ENCODE peak calls at places on chromosomes 4 and X, in six cellular contexts. D is A549, G is K562, U is endothelial cell of umbilical vein, Y is HepG2, S is GM12878. T is an unnamed sample.

GRCh38 chrX:148530464-148531077 is 30.2 kb downstream of the AFF2 start:
- DNase-seq in D (peak), G (peak), U (peak), Y (no peak), S (no peak), T (peak)

GRCh38 chr4:68951078-68951805 is at the start of gene UGT2A3:
- DNase-seq in D (peak), G (no peak), U (no peak), Y (peak), S (peak), T (no peak)

GRCh38 chr4:99722662-99723061 is 65.0 kb upstream of the C4orf54 start:
- DNase-seq in D (no peak), G (no peak), U (no peak), Y (no peak), S (no peak), T (no peak)

GRCh38 chr4:76956961-76957738 is 7.6 kb downstream of the SEPTIN11 start:
- DNase-seq in D (no peak), G (no peak), U (no peak), Y (peak), S (no peak), T (no peak)

GRCh38 chrX:13938766-13939530 is 90.7 kb downstream of the GEMIN8 start:
- DNase-seq in D (no peak), G (no peak), U (no peak), Y (no peak), S (no peak), T (peak)

GRCh38 chr4:169369634-169370033 is 98.9 kb upstream of the SH3RF1 start:
- DNase-seq in D (no peak), G (no peak), U (no peak), Y (peak), S (no peak), T (peak)

GRCh38 chr4:119106036-119107000 is 29.3 kb upstream of the MYOZ2 start:
- DNase-seq in D (no peak), G (no peak), U (peak), Y (no peak), S (no peak), T (no peak)

GRCh38 chr4:76562161-76562560 is 127.1 kb downstream of the SHROOM3 start:
- DNase-seq in D (no peak), G (no peak), U (no peak), Y (no peak), S (no peak), T (no peak)

GRCh38 chr4:141501395-141501794 is 135.0 kb upstream of the IL15 start:
- DNase-seq in D (no peak), G (no peak), U (no peak), Y (no peak), S (no peak), T (no peak)

GRCh38 chr4:111113591-111113990 is 490.7 kb upstream of the PITX2 start:
- DNase-seq in D (no peak), G (no peak), U (no peak), Y (no peak), S (no peak), T (no peak)

GRCh38 chr4:140344621-140345020 is 28.8 kb upstream of the SCOC start:
- DNase-seq in D (no peak), G (no peak), U (no peak), Y (no peak), S (no peak), T (no peak)

GRCh38 chrX:151830911-151831310 is 81.8 kb upstream of the MAGEA4 start:
- DNase-seq in D (no peak), G (no peak), U (peak), Y (no peak), S (no peak), T (no peak)

GRCh38 chrX:41655631-41656030 is 33.1 kb upstream of the GPR34 start:
- DNase-seq in D (peak), G (no peak), U (no peak), Y (no peak), S (no peak), T (no peak)

GRCh38 chr4:119743644-119744043 is 115.0 kb upstream of the PDE5A start:
- DNase-seq in D (no peak), G (no peak), U (no peak), Y (no peak), S (no peak), T (no peak)

GRCh38 chr4:15398001-15398400 is 29.8 kb upstream of the C1QTNF7 start:
- DNase-seq in D (no peak), G (no peak), U (no peak), Y (no peak), S (no peak), T (no peak)

GRCh38 chrX:17917945-17918577 is 57.0 kb upstream of the RAI2 start:
- DNase-seq in D (no peak), G (no peak), U (no peak), Y (no peak), S (no peak), T (no peak)

GRCh38 chr4:38583102-38583501 is 80.9 kb upstream of the KLF3 start:
- DNase-seq in D (no peak), G (no peak), U (no peak), Y (no peak), S (no peak), T (no peak)

GRCh38 chrX:37871626-37872302 is 24.4 kb upstream of the DYNLT3 start:
- DNase-seq in D (peak), G (peak), U (peak), Y (no peak), S (no peak), T (peak)
- TF ChIP-seq MAX in D (no peak), G (no peak), U (no peak), Y (no peak), S (no peak), T (no peak)

DNA sequence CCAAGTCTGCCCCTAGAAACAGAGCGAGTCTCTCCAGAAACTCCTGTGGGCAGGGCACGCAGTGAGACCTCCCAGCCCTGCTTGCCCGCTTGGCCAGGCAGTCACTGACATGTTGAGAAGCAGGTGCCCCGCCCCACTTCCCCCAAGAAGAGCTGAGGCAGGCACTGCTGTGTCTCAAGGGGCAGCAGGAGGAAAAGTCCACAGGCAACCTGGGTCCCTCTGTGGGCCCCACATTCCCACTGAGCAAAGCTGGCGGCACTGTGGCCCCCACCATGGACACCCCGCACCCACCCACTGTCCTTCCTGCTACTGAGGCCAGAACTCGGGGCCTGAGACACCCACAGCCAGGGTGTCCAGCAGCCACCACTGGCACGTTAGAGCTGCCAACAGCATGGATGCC is 137.3 kb upstream of the NKX1-1 start:
- DNase-seq in D (no peak), G (no peak), U (no peak), Y (no peak), S (no peak), T (no peak)
- TF ChIP-seq MYC in D (no peak), G (no peak), U (no peak), Y (no peak), S (no peak), T (no peak)

GRCh38 chr4:13657016-13657415 is 29.5 kb upstream of the BOD1L1 start:
- DNase-seq in D (no peak), G (no peak), U (no peak), Y (no peak), S (no peak), T (no peak)
- H3K4me3 ChIP-seq in D (no peak), G (no peak), U (no peak), Y (no peak), S (peak), T (peak)

DNA sequence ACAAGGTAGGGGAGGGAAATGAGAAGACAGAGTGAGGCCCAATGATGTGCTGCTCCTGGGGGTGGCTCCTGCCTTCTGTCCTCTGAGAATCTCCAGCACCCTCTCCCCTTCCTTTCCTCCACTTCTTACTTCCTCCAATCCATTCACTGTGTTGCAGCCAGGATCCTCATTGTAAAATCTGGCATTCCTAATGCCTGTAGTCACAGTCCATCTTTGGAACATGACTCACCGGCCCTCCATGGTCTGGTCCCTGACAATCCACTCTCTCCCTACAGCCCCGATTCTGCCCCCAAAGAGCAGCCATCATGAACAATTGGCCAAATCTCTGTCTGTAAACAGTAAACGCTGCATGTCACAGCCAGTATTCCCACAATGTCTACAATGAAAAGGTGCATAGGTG is 72.9 kb downstream of the CLNK start:
- DNase-seq in D (peak), G (no peak), U (peak), Y (no peak), S (no peak), T (no peak)
- TF ChIP-seq MAX in D (no peak), G (no peak), U (no peak), Y (no peak), S (no peak), T (no peak)

T was measured in NB4.